ENCODE peak calls at places on chromosomes 13 and 19, in nine cellular contexts. V, C, M, H, Q, D, F, Z and T are unnamed samples.

GRCh38 chr13:49877629-49878218 is 58.4 kb downstream of the SPRYD7 start:
- DNase-seq in Z (no peak), V (no peak), D (no peak), H (no peak), F (no peak), Q (no peak), M (no peak), C (no peak), T (no peak)

GRCh38 chr19:5406816-5407215 is 48.4 kb upstream of the ZNRF4 start:
- DNase-seq in Q (no peak), V (no peak), H (no peak), D (no peak), Z (no peak), M (no peak), F (no peak), C (no peak), T (no peak)

GRCh38 chr13:77544365-77544764 is 8.9 kb downstream of the SCEL start:
- DNase-seq in Z (no peak), H (peak), C (peak), Q (no peak), M (peak), F (peak), V (no peak), D (peak), T (peak)

GRCh38 chr19:17450264-17451075 is 2.0 kb upstream of the TMEM221 start:
- DNase-seq in C (no peak), M (no peak), F (no peak), V (no peak), D (no peak), Q (no peak), Z (peak), H (no peak), T (no peak)

GRCh38 chr19:33293255-33294057 is 8.9 kb downstream of the CEBPA start:
- DNase-seq in M (no peak), D (no peak), F (peak), C (no peak), V (peak), Z (peak), H (peak), Q (peak), T (no peak)

GRCh38 chr13:78657699-78658629 is 991 bp downstream of the OBI1 start:
- DNase-seq in H (no peak), D (no peak), M (no peak), V (peak), Z (no peak), C (no peak), Q (no peak), F (no peak), T (no peak)

GRCh38 chr13:28601581-28601980 is 57.3 kb upstream of the POMP start:
- DNase-seq in M (no peak), F (no peak), Z (no peak), D (no peak), C (no peak), V (no peak), Q (no peak), H (no peak), T (no peak)

GRCh38 chr13:102312841-102313240 is 89.0 kb downstream of the FGF14 start:
- DNase-seq in D (no peak), F (no peak), V (no peak), Z (no peak), C (no peak), Q (no peak), M (no peak), H (no peak), T (no peak)

GRCh38 chr13:75091707-75092106 is 390.3 kb downstream of the TBC1D4 start:
- DNase-seq in Q (no peak), M (no peak), F (no peak), C (no peak), D (no peak), V (no peak), Z (peak), H (no peak), T (no peak)

GRCh38 chr19:4922530-4923378 is 13.5 kb downstream of the UHRF1 start:
- DNase-seq in C (no peak), M (no peak), D (no peak), Z (no peak), V (no peak), H (no peak), Q (no peak), F (peak), T (no peak)

GRCh38 chr19:12365094-12365371 is 450 bp downstream of the ZNF442 start:
- DNase-seq in C (peak), D (no peak), F (peak), V (no peak), Z (no peak), M (no peak), H (peak), Q (no peak), T (peak)

GRCh38 chr13:60944016-60944415 is 471.6 kb downstream of the PCDH20 start:
- DNase-seq in F (no peak), V (no peak), Q (no peak), C (no peak), D (no peak), M (no peak), Z (no peak), H (no peak), T (no peak)

GRCh38 chr13:84896128-84896527 is 903.1 kb downstream of the SLITRK6 start:
- DNase-seq in C (no peak), F (no peak), Z (peak), M (no peak), V (no peak), Q (no peak), D (no peak), H (peak), T (no peak)

GRCh38 chr13:112984954-112985802 is 16.2 kb downstream of the MCF2L start:
- DNase-seq in F (no peak), M (no peak), D (no peak), H (peak), Z (no peak), V (no peak), Q (no peak), C (no peak), T (peak)

GRCh38 chr13:73551736-73552135 is 492.9 kb downstream of the KLF5 start:
- DNase-seq in Z (no peak), M (no peak), H (no peak), C (no peak), F (no peak), V (no peak), D (no peak), Q (no peak), T (no peak)

GRCh38 chr19:38729653-38730469 is 14.4 kb downstream of the CAPN12 start:
- DNase-seq in D (peak), Z (peak), Q (no peak), C (peak), M (peak), F (peak), H (peak), V (peak), T (peak)

GRCh38 chr13:71017607-71018006 is 849.4 kb downstream of the DACH1 start:
- DNase-seq in M (no peak), C (no peak), Q (no peak), V (no peak), D (no peak), F (no peak), Z (no peak), H (no peak), T (no peak)

GRCh38 chr19:38944981-38945506 is 14.3 kb downstream of the MRPS12 start:
- DNase-seq in Z (peak), C (no peak), D (no peak), F (no peak), Q (no peak), V (no peak), M (no peak), H (no peak), T (no peak)

GRCh38 chr19:19366691-19367396 is 38.6 kb upstream of the GATAD2A start:
- DNase-seq in Z (peak), D (peak), H (peak), Q (no peak), C (no peak), M (peak), V (peak), F (peak), T (peak)

GRCh38 chr13:51797664-51798488 is 6.1 kb downstream of the DHRS12 start:
- DNase-seq in C (peak), Q (peak), V (peak), D (no peak), H (peak), M (no peak), F (peak), Z (peak), T (peak)

GRCh38 chr19:30448386-30449130 is 76.4 kb downstream of the ZNF536 start:
- DNase-seq in M (no peak), V (no peak), D (no peak), F (no peak), H (no peak), Q (no peak), C (no peak), Z (no peak), T (no peak)

GRCh38 chr13:110520431-110521295 is 40.9 kb downstream of the RAB20 start:
- DNase-seq in M (peak), D (peak), V (no peak), Z (no peak), F (peak), Q (peak), C (peak), H (peak), T (peak)

GRCh38 chr13:86862137-86862536 is 809.0 kb upstream of the SLITRK5 start:
- DNase-seq in C (no peak), Z (no peak), H (no peak), M (no peak), Q (no peak), F (no peak), D (no peak), V (no peak), T (no peak)

GRCh38 chr13:75558130-75558840 is 8.7 kb downstream of the UCHL3 start:
- DNase-seq in Z (no peak), F (no peak), Q (no peak), C (no peak), H (no peak), M (no peak), V (no peak), D (no peak), T (no peak)

GRCh38 chr13:27619093-27619705 is 1.1 kb downstream of the LNX2 start:
- DNase-seq in C (no peak), H (no peak), M (no peak), Q (no peak), D (no peak), F (no peak), Z (no peak), V (no peak), T (no peak)

GRCh38 chr13:40975441-40975840 is 43.7 kb downstream of the ELF1 start:
- DNase-seq in V (no peak), C (no peak), Q (no peak), D (no peak), F (no peak), Z (no peak), M (no peak), H (no peak), T (no peak)

GRCh38 chr19:55304279-55304978 is 20.6 kb downstream of the BRSK1 start:
- DNase-seq in F (peak), M (peak), C (no peak), D (no peak), Z (peak), Q (no peak), H (peak), V (peak), T (peak)

GRCh38 chr19:49210108-49210900 is 52.7 kb downstream of the TRPM4 start:
- DNase-seq in V (no peak), C (peak), Q (no peak), Z (peak), M (peak), F (no peak), D (peak), H (peak), T (no peak)

GRCh38 chr19:10760268-10760944 is 42.5 kb downstream of the DNM2 start:
- DNase-seq in Z (peak), M (no peak), C (no peak), D (no peak), V (no peak), H (peak), Q (no peak), F (no peak), T (no peak)

GRCh38 chr13:40115456-40115855 is 460.0 kb downstream of the COG6 start:
- DNase-seq in C (no peak), F (no peak), V (no peak), D (no peak), M (no peak), Q (no peak), H (no peak), Z (no peak), T (no peak)

GRCh38 chr19:55446060-55446459 is 3.0 kb upstream of the SHISA7 start:
- DNase-seq in Z (no peak), D (no peak), F (no peak), V (no peak), C (no peak), H (no peak), Q (no peak), M (no peak), T (no peak)

GRCh38 chr13:20353973-20354372 is 121.9 kb upstream of the GJB6 start:
- DNase-seq in V (no peak), H (no peak), C (no peak), Q (no peak), Z (no peak), D (no peak), F (no peak), M (no peak), T (no peak)

GRCh38 chr19:11587302-11587972 is 9.8 kb upstream of the ZNF627 start:
- DNase-seq in C (peak), H (peak), D (peak), M (peak), Q (peak), V (peak), F (peak), Z (peak), T (peak)

GRCh38 chr13:40220299-40220935 is 446.0 kb downstream of the FOXO1 start:
- DNase-seq in D (no peak), Z (no peak), M (no peak), C (no peak), F (no peak), V (no peak), H (no peak), Q (no peak), T (no peak)

GRCh38 chr13:96229356-96229755 is 139.4 kb downstream of the HS6ST3 start:
- DNase-seq in Q (no peak), Z (peak), F (no peak), V (no peak), C (no peak), H (no peak), M (no peak), D (no peak), T (no peak)

GRCh38 chr19:40414536-40415535 is 1.7 kb upstream of the PRX start:
- DNase-seq in H (no peak), Q (no peak), Z (no peak), M (no peak), V (no peak), C (no peak), D (no peak), F (no peak), T (no peak)

GRCh38 chr13:36858285-36858684 is 39.3 kb downstream of the RFXAP start:
- DNase-seq in F (no peak), Q (no peak), H (no peak), D (no peak), M (peak), Z (peak), V (peak), C (no peak), T (no peak)

GRCh38 chr19:49152218-49152550 is 3.0 kb downstream of the HRC start:
- DNase-seq in V (no peak), F (no peak), D (no peak), M (no peak), H (no peak), C (no peak), Z (no peak), Q (no peak), T (no peak)

GRCh38 chr13:104949840-104950805 is 1585.3 kb downstream of the EFNB2 start:
- DNase-seq in H (no peak), M (peak), Z (no peak), Q (no peak), C (no peak), V (no peak), F (no peak), D (no peak), T (no peak)

GRCh38 chr13:29924951-29925350 is 74.5 kb upstream of the UBL3 start:
- DNase-seq in M (no peak), V (no peak), Z (no peak), Q (no peak), C (no peak), F (no peak), H (no peak), D (no peak), T (no peak)

GRCh38 chr13:29924482-29924884 is 74.1 kb upstream of the UBL3 start:
- DNase-seq in H (no peak), Z (no peak), V (peak), F (no peak), C (no peak), M (no peak), Q (no peak), D (no peak), T (no peak)

GRCh38 chr13:29922281-29922821 is 71.9 kb upstream of the UBL3 start:
- DNase-seq in M (no peak), Z (no peak), V (no peak), C (no peak), H (no peak), F (no peak), Q (no peak), D (no peak), T (no peak)

GRCh38 chr13:29922896-29923295 is 72.5 kb upstream of the UBL3 start:
- DNase-seq in V (no peak), D (no peak), F (no peak), M (no peak), Z (no peak), H (no peak), Q (no peak), C (no peak), T (no peak)

GRCh38 chr13:29923554-29924481 is 73.4 kb upstream of the UBL3 start:
- DNase-seq in C (peak), Q (peak), F (peak), H (peak), M (peak), D (peak), V (peak), Z (peak), T (peak)
- TF ChIP-seq POLR2A in C (no peak), Q (no peak), F (no peak), H (peak), M (no peak), D (no peak), V (no peak), Z (no peak), T (no peak)

GRCh38 chr19:50371914-50372475 is 4.3 kb upstream of the NR1H2 start:
- DNase-seq in D (no peak), C (no peak), H (no peak), F (peak), Q (no peak), Z (no peak), M (no peak), V (no peak), T (no peak)

GRCh38 chr19:50365434-50366306 is at the start of gene NAPSA:
- DNase-seq in H (no peak), D (no peak), M (no peak), Z (no peak), V (no peak), Q (no peak), F (peak), C (no peak), T (no peak)

DNA sequence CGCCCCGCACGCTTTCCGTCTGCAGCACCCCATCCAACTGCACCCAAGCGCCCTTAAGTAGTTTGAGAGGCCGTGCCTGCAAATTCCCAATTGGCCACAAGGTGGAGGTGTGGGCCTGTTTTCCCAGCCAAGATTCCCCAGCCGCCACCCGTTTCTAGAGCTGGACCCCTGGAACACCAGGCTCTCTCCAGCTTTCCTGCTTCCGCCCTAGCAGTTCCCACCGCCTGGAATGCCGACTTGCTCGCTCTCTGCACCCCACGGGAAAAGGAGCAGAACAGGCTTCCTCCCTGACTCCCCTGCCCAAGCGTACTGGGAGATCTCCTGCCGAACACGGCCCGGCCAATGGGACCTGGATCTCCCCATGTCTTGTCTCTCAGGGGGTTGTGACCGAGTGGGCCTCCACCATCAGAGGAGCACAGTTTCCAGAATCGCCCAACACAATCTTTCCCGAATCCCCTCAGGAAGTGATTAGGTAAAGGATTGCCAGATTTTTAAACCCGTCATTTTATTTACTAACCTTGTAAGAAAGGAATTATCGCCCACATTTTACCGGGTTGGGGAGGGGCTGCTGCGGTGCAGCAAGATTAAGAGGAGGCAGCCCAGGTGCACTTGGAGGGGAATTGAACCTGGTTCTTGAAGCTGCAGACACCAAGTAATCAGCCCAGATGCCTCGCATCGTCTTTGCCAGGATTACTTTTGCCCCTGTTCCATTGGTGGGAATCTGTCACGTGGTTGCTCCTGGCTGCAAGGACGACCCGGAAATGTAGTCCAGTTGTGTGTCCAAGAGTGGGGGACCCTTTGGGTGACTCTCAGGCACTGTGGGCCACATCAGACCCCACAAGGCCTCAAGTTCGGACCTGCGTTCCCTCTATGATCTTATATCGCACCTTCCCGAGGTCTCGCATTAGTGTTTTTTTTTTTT is 3.5 kb upstream of the NAPSA start:
- DNase-seq in F (peak), H (peak), Q (peak), C (peak), D (peak), Z (peak), M (peak), V (peak), T (peak)
- TF ChIP-seq EP300 in F (no peak), H (no peak), Q (peak), C (no peak), D (no peak), Z (no peak), M (no peak), V (no peak), T (no peak)

GRCh38 chr13:114261328-114261965 is 20.0 kb upstream of the UPF3A start:
- DNase-seq in M (no peak), F (no peak), H (peak), Q (no peak), D (no peak), V (no peak), C (no peak), Z (no peak), T (no peak)
- TF ChIP-seq POLR2A in M (no peak), F (no peak), H (no peak), Q (no peak), D (no peak), V (no peak), C (no peak), Z (no peak), T (no peak)

GRCh38 chr19:13764821-13765394 is 586 bp downstream of the MRI1 start:
- DNase-seq in Z (peak), V (no peak), D (no peak), C (no peak), M (no peak), H (peak), Q (no peak), F (peak), T (peak)
- TF ChIP-seq EP300 in Z (no peak), V (no peak), D (no peak), C (no peak), M (no peak), H (no peak), Q (no peak), F (no peak), T (no peak)

GRCh38 chr13:33764716-33765115 is 53.2 kb upstream of the RFC3 start:
- DNase-seq in Q (no peak), M (no peak), H (peak), V (no peak), D (no peak), C (no peak), F (no peak), Z (no peak), T (no peak)

GRCh38 chr13:33761744-33762143 is 56.2 kb upstream of the RFC3 start:
- DNase-seq in D (no peak), H (no peak), Z (peak), F (no peak), M (no peak), C (no peak), Q (no peak), V (peak), T (no peak)

GRCh38 chr13:33767140-33767539 is 50.8 kb upstream of the RFC3 start:
- DNase-seq in H (no peak), Q (no peak), F (no peak), Z (no peak), D (no peak), M (no peak), V (no peak), C (no peak), T (no peak)

GRCh38 chr13:33766724-33767123 is 51.2 kb upstream of the RFC3 start:
- DNase-seq in D (no peak), M (no peak), C (no peak), V (no peak), F (no peak), H (no peak), Z (no peak), Q (no peak), T (no peak)

GRCh38 chr13:33763021-33763420 is 54.9 kb upstream of the RFC3 start:
- DNase-seq in D (no peak), Q (no peak), F (no peak), M (no peak), H (no peak), C (no peak), V (no peak), Z (no peak), T (no peak)
- TF ChIP-seq POLR2A in D (no peak), Q (no peak), F (no peak), M (no peak), H (no peak), C (no peak), V (no peak), Z (no peak), T (no peak)

GRCh38 chr13:43363156-43363918 is 340.0 kb downstream of the DNAJC15 start:
- DNase-seq in Z (no peak), M (no peak), C (no peak), H (no peak), Q (no peak), F (no peak), V (no peak), D (no peak), T (no peak)

GRCh38 chr13:43368003-43368402 is 344.6 kb downstream of the DNAJC15 start:
- DNase-seq in M (no peak), Q (no peak), D (no peak), F (no peak), H (no peak), Z (no peak), C (no peak), V (no peak), T (no peak)

GRCh38 chr13:43360911-43361605 is 337.7 kb downstream of the DNAJC15 start:
- DNase-seq in D (no peak), C (no peak), V (no peak), Q (no peak), M (no peak), Z (no peak), F (no peak), H (no peak), T (no peak)

GRCh38 chr13:43365042-43365344 is 341.6 kb downstream of the DNAJC15 start:
- DNase-seq in D (no peak), Q (no peak), V (no peak), H (no peak), F (no peak), Z (no peak), M (no peak), C (no peak), T (no peak)

GRCh38 chr13:43364210-43365041 is 341.0 kb downstream of the DNAJC15 start:
- DNase-seq in Q (no peak), Z (no peak), C (peak), H (no peak), F (no peak), M (no peak), D (no peak), V (no peak), T (no peak)
- TF ChIP-seq EP300 in Q (no peak), Z (no peak), C (no peak), H (no peak), F (no peak), M (no peak), D (no peak), V (no peak), T (no peak)